ENCODE peak calls at places on chromosomes 2 and 18, in four cellular contexts. Q is HepG2, G is SK-N-SH, U is GM12878. B is an unnamed sample.

GRCh38 chr2:158539176-158539895 is 82.6 kb downstream of the PKP4 start:
- DNase-seq in G (no peak), U (no peak), Q (peak), B (no peak)

GRCh38 chr2:99662761-99663341 is 173.0 kb upstream of the REV1 start:
- DNase-seq in U (no peak), G (no peak), Q (no peak), B (no peak)

GRCh38 chr2:27427863-27428212 is 593 bp upstream of the NRBP1 start:
- DNase-seq in U (no peak), G (no peak), Q (no peak), B (no peak)

GRCh38 chr18:68916734-68917133 is 118.9 kb downstream of the CCDC102B start:
- DNase-seq in Q (peak), U (no peak), G (no peak), B (no peak)

GRCh38 chr2:168114619-168115018 is 132.8 kb downstream of the STK39 start:
- DNase-seq in Q (no peak), U (no peak), G (no peak), B (no peak)

GRCh38 chr2:47907097-47907781 is 941 bp upstream of the FBXO11 start:
- DNase-seq in G (no peak), Q (no peak), U (no peak), B (peak)

GRCh38 chr2:170696948-170697347 is 18.2 kb upstream of the SP5 start:
- DNase-seq in Q (no peak), G (no peak), U (no peak), B (no peak)

GRCh38 chr2:45353879-45354278 is 257.2 kb downstream of the SRBD1 start:
- DNase-seq in Q (peak), G (no peak), U (no peak), B (peak)

GRCh38 chr2:195985731-195986130 is 82.9 kb downstream of the DNAH7 start:
- DNase-seq in Q (no peak), G (no peak), U (no peak), B (no peak)

GRCh38 chr2:169065864-169066507 is 3.4 kb upstream of the DHRS9 start:
- DNase-seq in U (no peak), Q (no peak), G (no peak), B (no peak)

GRCh38 chr2:43898134-43898957 is 59.6 kb downstream of the ABCG8 start:
- DNase-seq in Q (peak), G (peak), U (no peak), B (peak)

GRCh38 chr2:20622296-20622686 is 28.6 kb downstream of the HS1BP3 start:
- DNase-seq in Q (no peak), U (no peak), G (peak), B (no peak)

GRCh38 chr18:68438983-68439382 is 275.9 kb downstream of the TMX3 start:
- DNase-seq in U (no peak), Q (no peak), G (no peak), B (no peak)

GRCh38 chr2:232490221-232491138 is 2.8 kb upstream of the ECEL1 start:
- DNase-seq in Q (no peak), G (peak), U (no peak), B (no peak)

GRCh38 chr2:236568068-236568921 is 1.3 kb upstream of the ACKR3 start:
- DNase-seq in U (no peak), Q (no peak), G (peak), B (no peak)
- TF ChIP-seq PBX3 in U (peak), Q (no peak), G (no peak), B (no peak)

DNA sequence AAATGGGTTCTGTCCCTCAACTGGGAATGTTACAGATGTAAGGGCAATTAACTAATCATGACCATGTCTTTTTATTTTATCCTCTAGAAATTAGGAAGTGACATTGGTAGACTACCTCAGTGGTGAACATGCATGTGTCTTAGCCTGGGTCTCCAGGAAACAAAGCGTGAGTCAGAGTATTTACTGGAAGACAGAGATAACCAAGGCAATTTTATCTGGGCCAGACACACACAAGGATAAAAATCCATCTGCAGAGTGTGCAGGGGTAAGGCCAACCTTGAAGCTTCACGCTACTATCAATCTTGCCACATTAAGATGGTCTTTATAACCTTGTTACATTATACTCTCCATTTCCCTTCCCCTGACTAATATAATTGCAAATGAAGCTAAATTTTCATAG is 487.5 kb downstream of the SUCLG1 start:
- DNase-seq in G (no peak), U (no peak), Q (no peak), B (no peak)
- H3K4me2 ChIP-seq in G (no peak), U (no peak), Q (no peak), B (no peak)

GRCh38 chr2:241974096-241974495 is 104.6 kb downstream of the RTP5 start:
- DNase-seq in U (no peak), Q (no peak), G (no peak), B (no peak)

GRCh38 chr2:241967745-241968144 is 98.2 kb downstream of the RTP5 start:
- DNase-seq in G (no peak), U (no peak), Q (no peak), B (no peak)

GRCh38 chr2:241967096-241967495 is 97.6 kb downstream of the RTP5 start:
- DNase-seq in G (no peak), Q (no peak), U (no peak), B (no peak)

GRCh38 chr2:241968417-241968816 is 98.9 kb downstream of the RTP5 start:
- DNase-seq in U (no peak), Q (no peak), G (no peak), B (no peak)

GRCh38 chr2:241970711-241971110 is 101.2 kb downstream of the RTP5 start:
- DNase-seq in U (no peak), Q (no peak), G (no peak), B (no peak)
- TF ChIP-seq PBX3 in U (no peak), Q (no peak), G (no peak), B (no peak)

DNA sequence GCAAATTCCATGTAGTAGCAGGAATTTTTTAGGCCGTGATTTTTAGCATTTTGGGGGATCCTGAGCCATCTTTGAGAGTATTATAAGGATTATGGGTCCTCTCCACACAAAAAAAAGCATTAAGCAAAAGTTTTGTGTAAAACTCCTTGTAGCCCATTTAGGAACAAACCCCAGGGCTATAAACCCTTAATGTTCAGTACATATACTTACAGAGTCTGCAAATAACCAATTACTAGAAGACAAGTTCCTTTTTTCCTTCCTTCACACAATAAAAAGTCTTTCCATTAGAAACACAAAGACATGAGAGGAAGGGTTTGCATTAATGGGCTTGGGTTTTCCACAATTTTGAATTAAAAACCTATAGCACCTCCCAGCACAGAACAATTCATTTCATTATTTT is 44.6 kb downstream of the WDFY1 start:
- DNase-seq in Q (no peak), U (no peak), G (no peak), B (no peak)
- H3K4me2 ChIP-seq in Q (no peak), U (no peak), G (no peak), B (no peak)